ENCODE peak calls at places on chromosomes 1 and 21, in nine cellular contexts. One of them, this sample, is unnamed.

GRCh38 chr1:212438831-212439237 is 6.1 kb downstream of the NENF start:
- DNase-seq in CD8-positive, alpha-beta memory T cell: no peak
- DNase-seq in sigmoid colon: no peak
- DNase-seq in adrenal gland: no peak
- DNase-seq in gastrocnemius medialis: no peak
- DNase-seq in psoas muscle: no peak
- DNase-seq in stomach: no peak
- DNase-seq in mesenchymal stem cell: no peak
- DNase-seq in uterus: no peak
- DNase-seq in this sample: no peak

GRCh38 chr1:171606402-171606941 is 15.6 kb upstream of the MYOCOS start:
- DNase-seq in mesenchymal stem cell: no peak
- DNase-seq in stomach: no peak
- DNase-seq in psoas muscle: no peak
- DNase-seq in adrenal gland: no peak
- DNase-seq in sigmoid colon: no peak
- DNase-seq in CD8-positive, alpha-beta memory T cell: no peak
- DNase-seq in uterus: no peak
- DNase-seq in gastrocnemius medialis: no peak
- DNase-seq in this sample: no peak

GRCh38 chr1:46747683-46748288 is 28.9 kb upstream of the EFCAB14 start:
- DNase-seq in uterus: no peak
- DNase-seq in sigmoid colon: no peak
- DNase-seq in gastrocnemius medialis: peak; percentile 27
- DNase-seq in psoas muscle: no peak
- DNase-seq in adrenal gland: peak; percentile 42
- DNase-seq in mesenchymal stem cell: peak; percentile 50
- DNase-seq in CD8-positive, alpha-beta memory T cell: no peak
- DNase-seq in stomach: peak; percentile 57
- DNase-seq in this sample: peak; percentile 70

GRCh38 chr1:45499415-45499769 is 481 bp downstream of the CCDC163 start:
- DNase-seq in gastrocnemius medialis: no peak
- DNase-seq in sigmoid colon: peak; percentile 24
- DNase-seq in CD8-positive, alpha-beta memory T cell: no peak
- DNase-seq in stomach: no peak
- DNase-seq in uterus: no peak
- DNase-seq in psoas muscle: no peak
- DNase-seq in mesenchymal stem cell: no peak
- DNase-seq in adrenal gland: no peak
- DNase-seq in this sample: no peak

GRCh38 chr1:203038217-203038741 is 12.0 kb downstream of the PPFIA4 start:
- DNase-seq in uterus: peak; percentile 64
- DNase-seq in CD8-positive, alpha-beta memory T cell: no peak
- DNase-seq in adrenal gland: peak; percentile 54
- DNase-seq in mesenchymal stem cell: peak; percentile 32
- DNase-seq in gastrocnemius medialis: peak; percentile 99
- DNase-seq in psoas muscle: peak; percentile 96
- DNase-seq in stomach: no peak
- DNase-seq in sigmoid colon: peak; percentile 84
- DNase-seq in this sample: no peak

GRCh38 chr1:88394958-88395357 is 289.1 kb upstream of the PKN2 start:
- DNase-seq in gastrocnemius medialis: no peak
- DNase-seq in mesenchymal stem cell: no peak
- DNase-seq in stomach: no peak
- DNase-seq in uterus: no peak
- DNase-seq in sigmoid colon: no peak
- DNase-seq in psoas muscle: no peak
- DNase-seq in adrenal gland: no peak
- DNase-seq in CD8-positive, alpha-beta memory T cell: no peak
- DNase-seq in this sample: no peak

GRCh38 chr1:155834296-155834926 is 22.6 kb downstream of the GON4L start:
- DNase-seq in CD8-positive, alpha-beta memory T cell: no peak
- DNase-seq in gastrocnemius medialis: no peak
- DNase-seq in stomach: no peak
- DNase-seq in sigmoid colon: no peak
- DNase-seq in psoas muscle: no peak
- DNase-seq in adrenal gland: no peak
- DNase-seq in uterus: no peak
- DNase-seq in mesenchymal stem cell: peak; percentile 60
- DNase-seq in this sample: no peak

GRCh38 chr21:45019887-45020537 is 54.4 kb upstream of the ADARB1 start:
- DNase-seq in sigmoid colon: peak; percentile 67
- DNase-seq in uterus: no peak
- DNase-seq in adrenal gland: peak; percentile 14
- DNase-seq in gastrocnemius medialis: peak; percentile 20
- DNase-seq in CD8-positive, alpha-beta memory T cell: no peak
- DNase-seq in psoas muscle: peak; percentile 51
- DNase-seq in mesenchymal stem cell: no peak
- DNase-seq in stomach: no peak
- DNase-seq in this sample: no peak

GRCh38 chr1:59767119-59767518 is 47.6 kb upstream of the HOOK1 start:
- DNase-seq in CD8-positive, alpha-beta memory T cell: no peak
- DNase-seq in psoas muscle: no peak
- DNase-seq in sigmoid colon: no peak
- DNase-seq in adrenal gland: no peak
- DNase-seq in stomach: no peak
- DNase-seq in gastrocnemius medialis: no peak
- DNase-seq in uterus: no peak
- DNase-seq in mesenchymal stem cell: peak; percentile 33
- DNase-seq in this sample: no peak

GRCh38 chr1:202154766-202155477 is 5.5 kb downstream of the PTPN7 start:
- DNase-seq in CD8-positive, alpha-beta memory T cell: peak; percentile 50
- DNase-seq in stomach: peak; percentile 49
- DNase-seq in uterus: no peak
- DNase-seq in sigmoid colon: no peak
- DNase-seq in mesenchymal stem cell: peak; percentile 73
- DNase-seq in gastrocnemius medialis: peak; percentile 44
- DNase-seq in psoas muscle: no peak
- DNase-seq in adrenal gland: peak; percentile 57
- DNase-seq in this sample: peak; percentile 63

GRCh38 chr1:150362721-150363425 is 1.1 kb upstream of the RPRD2 start:
- DNase-seq in uterus: no peak
- DNase-seq in psoas muscle: no peak
- DNase-seq in mesenchymal stem cell: no peak
- DNase-seq in stomach: no peak
- DNase-seq in CD8-positive, alpha-beta memory T cell: no peak
- DNase-seq in sigmoid colon: peak; percentile 62
- DNase-seq in gastrocnemius medialis: peak; percentile 19
- DNase-seq in adrenal gland: no peak
- DNase-seq in this sample: peak; percentile 23

GRCh38 chr1:13826591-13826990 is 126.6 kb downstream of the PRDM2 start:
- DNase-seq in uterus: no peak
- DNase-seq in CD8-positive, alpha-beta memory T cell: no peak
- DNase-seq in adrenal gland: no peak
- DNase-seq in gastrocnemius medialis: no peak
- DNase-seq in stomach: no peak
- DNase-seq in mesenchymal stem cell: no peak
- DNase-seq in psoas muscle: no peak
- DNase-seq in sigmoid colon: no peak
- DNase-seq in this sample: no peak

GRCh38 chr1:228176024-228176395 is 10.4 kb downstream of the IBA57 start:
- DNase-seq in adrenal gland: no peak
- DNase-seq in sigmoid colon: no peak
- DNase-seq in mesenchymal stem cell: no peak
- DNase-seq in stomach: no peak
- DNase-seq in psoas muscle: no peak
- DNase-seq in uterus: no peak
- DNase-seq in gastrocnemius medialis: no peak
- DNase-seq in CD8-positive, alpha-beta memory T cell: no peak
- DNase-seq in this sample: no peak
- H3K27ac ChIP-seq in adrenal gland: no peak overlapping the region
- H3K27ac ChIP-seq in sigmoid colon: peak overlapping the region; percentile 64
- H3K27ac ChIP-seq in mesenchymal stem cell: no peak overlapping the region
- H3K27ac ChIP-seq in stomach: no peak overlapping the region
- H3K27ac ChIP-seq in psoas muscle: no peak overlapping the region
- H3K27ac ChIP-seq in uterus: no peak overlapping the region
- H3K27ac ChIP-seq in gastrocnemius medialis: no peak overlapping the region
- H3K27ac ChIP-seq in CD8-positive, alpha-beta memory T cell: no peak overlapping the region
- H3K27ac ChIP-seq in this sample: no peak overlapping the region

DNA sequence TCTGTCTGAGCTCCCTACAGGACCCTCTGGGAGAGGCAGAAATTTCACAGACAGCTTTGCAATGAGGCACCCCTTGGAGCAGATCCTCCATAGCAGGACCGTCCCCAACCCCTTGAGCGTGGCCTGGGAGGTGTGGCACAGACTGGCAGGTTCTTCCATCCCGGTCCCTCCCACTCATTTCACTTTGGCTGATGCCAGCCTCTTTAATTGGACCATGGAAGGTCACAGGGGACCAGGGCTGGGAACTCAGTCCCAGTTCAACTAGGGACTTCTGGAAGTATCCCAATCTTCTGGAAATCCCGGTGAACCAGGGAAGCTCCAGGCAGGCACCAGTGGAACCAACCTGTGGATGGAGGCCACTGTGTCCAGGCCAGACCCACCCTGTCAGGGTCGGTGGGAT is 83.7 kb downstream of the SPSB1 start:
- DNase-seq in adrenal gland: no peak
- DNase-seq in gastrocnemius medialis: no peak
- DNase-seq in uterus: no peak
- DNase-seq in sigmoid colon: no peak
- DNase-seq in CD8-positive, alpha-beta memory T cell: no peak
- DNase-seq in psoas muscle: peak; percentile 71
- DNase-seq in stomach: no peak
- DNase-seq in mesenchymal stem cell: no peak
- DNase-seq in this sample: no peak
- H3K27ac ChIP-seq in adrenal gland: no peak overlapping the region
- H3K27ac ChIP-seq in gastrocnemius medialis: peak overlapping the region; percentile 89
- H3K27ac ChIP-seq in uterus: peak overlapping the region; percentile 95
- H3K27ac ChIP-seq in sigmoid colon: peak overlapping the region; percentile 86
- H3K27ac ChIP-seq in CD8-positive, alpha-beta memory T cell: no peak overlapping the region
- H3K27ac ChIP-seq in psoas muscle: peak overlapping the region; percentile 32
- H3K27ac ChIP-seq in stomach: peak overlapping the region; percentile 37
- H3K27ac ChIP-seq in mesenchymal stem cell: peak overlapping the region; percentile 79
- H3K27ac ChIP-seq in this sample: peak overlapping the region; percentile 65

DNA sequence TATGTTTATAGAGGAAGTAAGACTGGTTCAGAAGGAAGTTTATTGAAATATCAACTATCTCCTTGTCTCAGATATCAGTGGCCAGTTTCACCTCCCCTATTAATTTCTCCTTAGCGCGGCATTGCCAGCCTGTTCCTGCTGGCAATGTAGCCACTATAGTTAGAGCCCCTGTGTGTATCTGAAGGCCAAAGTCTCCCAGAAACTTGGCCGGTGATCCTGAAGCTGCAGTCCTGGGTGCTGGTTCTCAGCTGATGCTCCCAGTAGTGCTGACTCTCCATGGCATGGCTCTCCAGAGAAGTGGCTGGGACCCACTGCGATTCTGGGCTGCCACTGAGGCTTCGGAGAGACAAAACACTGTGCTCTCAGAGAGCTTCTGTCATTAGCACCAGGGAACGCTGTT is 59.9 kb downstream of the TNN start:
- DNase-seq in adrenal gland: no peak
- DNase-seq in uterus: no peak
- DNase-seq in psoas muscle: no peak
- DNase-seq in stomach: no peak
- DNase-seq in sigmoid colon: no peak
- DNase-seq in gastrocnemius medialis: no peak
- DNase-seq in mesenchymal stem cell: no peak
- DNase-seq in CD8-positive, alpha-beta memory T cell: no peak
- DNase-seq in this sample: no peak
- H3K27ac ChIP-seq in adrenal gland: no peak overlapping the region
- H3K27ac ChIP-seq in uterus: no peak overlapping the region
- H3K27ac ChIP-seq in psoas muscle: no peak overlapping the region
- H3K27ac ChIP-seq in stomach: no peak overlapping the region
- H3K27ac ChIP-seq in sigmoid colon: peak overlapping the region; percentile 78
- H3K27ac ChIP-seq in gastrocnemius medialis: no peak overlapping the region
- H3K27ac ChIP-seq in mesenchymal stem cell: no peak overlapping the region
- H3K27ac ChIP-seq in CD8-positive, alpha-beta memory T cell: no peak overlapping the region
- H3K27ac ChIP-seq in this sample: no peak overlapping the region

GRCh38 chr1:56235909-56236510 is 343.4 kb downstream of the PLPP3 start:
- DNase-seq in mesenchymal stem cell: no peak
- DNase-seq in sigmoid colon: no peak
- DNase-seq in CD8-positive, alpha-beta memory T cell: no peak
- DNase-seq in uterus: no peak
- DNase-seq in adrenal gland: no peak
- DNase-seq in gastrocnemius medialis: no peak
- DNase-seq in stomach: no peak
- DNase-seq in psoas muscle: no peak
- DNase-seq in this sample: no peak
- H3K27ac ChIP-seq in mesenchymal stem cell: no peak overlapping the region
- H3K27ac ChIP-seq in sigmoid colon: no peak overlapping the region
- H3K27ac ChIP-seq in CD8-positive, alpha-beta memory T cell: no peak overlapping the region
- H3K27ac ChIP-seq in uterus: no peak overlapping the region
- H3K27ac ChIP-seq in adrenal gland: no peak overlapping the region
- H3K27ac ChIP-seq in gastrocnemius medialis: no peak overlapping the region
- H3K27ac ChIP-seq in stomach: no peak overlapping the region
- H3K27ac ChIP-seq in psoas muscle: no peak overlapping the region
- H3K27ac ChIP-seq in this sample: no peak overlapping the region

GRCh38 chr1:112395261-112395831 is 668 bp upstream of the CTTNBP2NL start:
- DNase-seq in uterus: no peak
- DNase-seq in psoas muscle: no peak
- DNase-seq in adrenal gland: no peak
- DNase-seq in CD8-positive, alpha-beta memory T cell: no peak
- DNase-seq in sigmoid colon: no peak
- DNase-seq in stomach: no peak
- DNase-seq in mesenchymal stem cell: no peak
- DNase-seq in gastrocnemius medialis: no peak
- DNase-seq in this sample: no peak
- H3K27ac ChIP-seq in uterus: peak overlapping the region; percentile 99
- H3K27ac ChIP-seq in psoas muscle: peak overlapping the region; percentile 79
- H3K27ac ChIP-seq in adrenal gland: peak overlapping the region; percentile 35
- H3K27ac ChIP-seq in CD8-positive, alpha-beta memory T cell: no peak overlapping the region
- H3K27ac ChIP-seq in sigmoid colon: peak overlapping the region; percentile 87
- H3K27ac ChIP-seq in stomach: peak overlapping the region; percentile 93
- H3K27ac ChIP-seq in mesenchymal stem cell: peak overlapping the region; percentile 96
- H3K27ac ChIP-seq in gastrocnemius medialis: peak overlapping the region; percentile 91
- H3K27ac ChIP-seq in this sample: peak overlapping the region; percentile 89

DNA sequence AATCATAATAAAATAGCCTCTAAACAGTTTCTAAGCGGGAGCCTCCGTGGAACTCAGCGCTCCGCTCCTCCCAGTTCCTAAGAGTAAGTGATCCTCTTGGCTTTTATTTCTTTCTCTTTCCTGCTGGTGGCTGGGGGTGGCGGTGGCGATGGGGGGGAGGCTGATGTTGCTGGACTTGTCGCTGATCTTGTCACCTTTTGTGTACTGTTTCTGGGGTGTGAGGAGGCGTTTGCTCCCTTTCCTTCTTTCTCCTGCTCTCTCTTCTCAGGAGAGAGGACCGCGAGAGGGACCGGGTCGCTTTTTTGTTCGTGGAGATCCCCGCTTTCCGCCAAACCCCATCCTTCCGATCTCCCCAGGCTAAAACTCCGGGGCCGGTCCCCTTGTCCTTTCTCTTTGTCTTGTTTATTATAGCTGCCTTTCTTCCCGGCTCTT is 882 bp downstream of the PROX1 start:
- DNase-seq in CD8-positive, alpha-beta memory T cell: no peak
- DNase-seq in gastrocnemius medialis: peak; percentile 23
- DNase-seq in adrenal gland: peak; percentile 57
- DNase-seq in uterus: no peak
- DNase-seq in mesenchymal stem cell: no peak
- DNase-seq in stomach: no peak
- DNase-seq in sigmoid colon: no peak
- DNase-seq in psoas muscle: no peak
- DNase-seq in this sample: peak; percentile 64
- H3K27ac ChIP-seq in CD8-positive, alpha-beta memory T cell: no peak overlapping the region
- H3K27ac ChIP-seq in gastrocnemius medialis: peak overlapping the region; percentile 90
- H3K27ac ChIP-seq in adrenal gland: peak overlapping the region; percentile 74
- H3K27ac ChIP-seq in uterus: peak overlapping the region; percentile 77
- H3K27ac ChIP-seq in mesenchymal stem cell: no peak overlapping the region
- H3K27ac ChIP-seq in stomach: no peak overlapping the region
- H3K27ac ChIP-seq in sigmoid colon: peak overlapping the region; percentile 85
- H3K27ac ChIP-seq in psoas muscle: peak overlapping the region; percentile 85
- H3K27ac ChIP-seq in this sample: peak overlapping the region; percentile 92

This sample was measured in thyroid gland.